ENCODE peak calls at places on chromosomes 2 and 18, in nine cellular contexts. G, S, T, A, B, R, K, E and J are unnamed samples.

GRCh38 chr2:18566145-18566544 is 5.7 kb upstream of the RDH14 start:
- DNase-seq in G (no peak), S (no peak), T (no peak), A (no peak), B (no peak), R (no peak), K (no peak), E (no peak), J (no peak)

GRCh38 chr18:45690975-45691815 is 32.8 kb upstream of the SLC14A1 start:
- DNase-seq in G (peak; percentile 62), S (peak; percentile 78), T (peak; percentile 90), A (peak; percentile 82), B (peak; percentile 42), R (peak; percentile 88), K (peak; percentile 66), E (peak; percentile 81), J (peak; percentile 80)

GRCh38 chr2:128784626-128785306 is 466.1 kb upstream of the HS6ST1 start:
- DNase-seq in G (no peak), S (no peak), T (no peak), A (no peak), B (no peak), R (no peak), K (no peak), E (no peak), J (no peak)

GRCh38 chr18:57856128-57856527 is 53.0 kb upstream of the ATP8B1 start:
- DNase-seq in G (no peak), S (no peak), T (no peak), A (no peak), B (no peak), R (no peak), K (no peak), E (no peak), J (no peak)

GRCh38 chr2:127683766-127684165 is 8.4 kb upstream of the LIMS2 start:
- DNase-seq in G (no peak), S (peak; percentile 64), T (no peak), A (no peak), B (no peak), R (no peak), K (no peak), E (no peak), J (no peak)

GRCh38 chr2:145503511-145503910 is 983.6 kb upstream of the ZEB2 start:
- DNase-seq in G (no peak), S (no peak), T (no peak), A (no peak), B (no peak), R (no peak), K (no peak), E (no peak), J (no peak)

GRCh38 chr2:159290289-159290907 is 3.9 kb upstream of the WDSUB1 start:
- DNase-seq in G (peak; percentile 51), S (no peak), T (no peak), A (no peak), B (no peak), R (no peak), K (peak; percentile 69), E (no peak), J (peak; percentile 58)

GRCh38 chr2:190766581-190766980 is 114.0 kb upstream of the GLS start:
- DNase-seq in G (no peak), S (no peak), T (no peak), A (no peak), B (no peak), R (no peak), K (no peak), E (no peak), J (no peak)

GRCh38 chr2:45004569-45005181 is 4.6 kb downstream of the SIX2 start:
- DNase-seq in G (no peak), S (no peak), T (peak; percentile 29), A (no peak), B (no peak), R (no peak), K (no peak), E (no peak), J (no peak)
- H3K27me3 ChIP-seq in G (no peaks in the 10 kb centered on the region), S (peaks cover 32% of the 10 kb centered on the region), T (peaks cover 93% of the 10 kb centered on the region), A (peaks cover 100% of the 10 kb centered on the region), B (peaks cover 3% of the 10 kb centered on the region), R (no peaks in the 10 kb centered on the region), K (peaks cover 43% of the 10 kb centered on the region), E (peaks cover 38% of the 10 kb centered on the region), J (peaks cover 22% of the 10 kb centered on the region)

GRCh38 chr18:35278085-35278484 is 11.9 kb downstream of the ZSCAN30 start:
- DNase-seq in G (no peak), S (no peak), T (no peak), A (no peak), B (no peak), R (no peak), K (no peak), E (no peak), J (no peak)

GRCh38 chr18:35278969-35279368 is 11.1 kb downstream of the ZSCAN30 start:
- DNase-seq in G (no peak), S (no peak), T (no peak), A (no peak), B (no peak), R (no peak), K (no peak), E (no peak), J (no peak)

GRCh38 chr18:35276276-35276675 is 13.8 kb downstream of the ZSCAN30 start:
- DNase-seq in G (no peak), S (no peak), T (no peak), A (no peak), B (no peak), R (no peak), K (no peak), E (no peak), J (no peak)

GRCh38 chr18:35282353-35282752 is 7.7 kb downstream of the ZSCAN30 start:
- DNase-seq in G (no peak), S (no peak), T (no peak), A (no peak), B (no peak), R (no peak), K (peak; percentile 62), E (no peak), J (no peak)

DNA sequence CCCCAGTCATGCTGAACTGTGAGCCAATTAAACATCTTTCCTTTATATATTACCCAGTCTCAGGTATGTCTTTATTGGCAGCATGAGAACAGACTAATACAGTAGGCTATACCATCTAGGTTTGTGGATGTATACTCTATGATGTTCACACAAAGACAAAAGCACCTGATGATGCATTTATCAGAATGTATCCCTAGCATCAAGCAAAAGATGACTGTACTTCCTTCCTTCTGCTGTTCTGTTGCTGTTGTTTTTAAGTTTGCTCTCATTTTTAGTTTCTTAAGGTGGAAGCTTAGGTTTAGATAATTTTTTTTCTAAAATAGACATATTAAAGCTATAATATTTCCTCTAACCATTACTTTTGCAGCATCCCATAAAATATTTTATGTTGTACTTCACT is 12.4 kb downstream of the ZSCAN30 start:
- DNase-seq in G (no peak), S (no peak), T (no peak), A (no peak), B (no peak), R (no peak), K (no peak), E (no peak), J (no peak)
- H3K9me3 ChIP-seq in G (no peaks in the 10 kb centered on the region), S (no peaks in the 10 kb centered on the region), T (no peaks in the 10 kb centered on the region), A (no peaks in the 10 kb centered on the region), B (no peaks in the 10 kb centered on the region), R (peaks cover 4% of the 10 kb centered on the region), K (peaks cover 10% of the 10 kb centered on the region), E (no peaks in the 10 kb centered on the region), J (peaks cover 8% of the 10 kb centered on the region)

GRCh38 chr2:105674859-105675541 is 69.7 kb upstream of the NCK2 start:
- DNase-seq in G (no peak), S (no peak), T (no peak), A (no peak), B (no peak), R (no peak), K (no peak), E (no peak), J (no peak)

GRCh38 chr2:105671156-105671555 is 73.6 kb upstream of the NCK2 start:
- DNase-seq in G (no peak), S (no peak), T (no peak), A (no peak), B (no peak), R (peak; percentile 80), K (no peak), E (no peak), J (no peak)

GRCh38 chr2:105675841-105676240 is 68.9 kb upstream of the NCK2 start:
- DNase-seq in G (no peak), S (no peak), T (no peak), A (no peak), B (no peak), R (no peak), K (no peak), E (no peak), J (no peak)

GRCh38 chr2:105677901-105678300 is 66.8 kb upstream of the NCK2 start:
- DNase-seq in G (no peak), S (no peak), T (no peak), A (no peak), B (no peak), R (no peak), K (no peak), E (no peak), J (no peak)

DNA sequence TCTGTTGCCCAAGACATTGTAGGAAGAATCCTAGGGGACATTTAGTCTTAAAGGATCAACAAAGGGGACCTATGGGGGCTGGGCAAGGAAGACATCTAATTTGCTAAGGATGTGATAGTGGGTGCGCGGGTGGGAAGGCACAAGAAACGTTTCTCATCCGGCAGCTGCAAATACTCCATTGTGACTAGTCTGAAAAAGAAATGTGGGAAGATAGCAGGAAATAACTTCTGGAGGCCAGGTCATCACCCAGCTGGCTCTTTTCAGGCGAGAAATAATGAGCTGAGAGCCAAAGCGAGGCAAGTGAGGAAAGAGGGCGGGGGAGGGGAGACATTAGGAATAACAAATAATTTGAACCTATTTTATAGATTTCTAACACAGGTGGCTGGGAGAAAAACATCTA is 70.3 kb upstream of the NCK2 start:
- DNase-seq in G (no peak), S (no peak), T (no peak), A (no peak), B (no peak), R (no peak), K (no peak), E (no peak), J (no peak)
- H3K27me3 ChIP-seq in G (peaks cover 36% of the 10 kb centered on the region), S (no peaks in the 10 kb centered on the region), T (no peaks in the 10 kb centered on the region), A (no peaks in the 10 kb centered on the region), B (no peaks in the 10 kb centered on the region), R (no peaks in the 10 kb centered on the region), K (no peaks in the 10 kb centered on the region), E (no peaks in the 10 kb centered on the region), J (no peaks in the 10 kb centered on the region)

GRCh38 chr2:172540421-172540820 is 15.5 kb upstream of the PDK1 start:
- DNase-seq in G (no peak), S (no peak), T (no peak), A (no peak), B (no peak), R (no peak), K (no peak), E (no peak), J (no peak)

GRCh38 chr2:172550419-172550818 is 5.5 kb upstream of the PDK1 start:
- DNase-seq in G (no peak), S (no peak), T (no peak), A (no peak), B (no peak), R (no peak), K (no peak), E (no peak), J (no peak)

GRCh38 chr2:172549131-172549530 is 6.8 kb upstream of the PDK1 start:
- DNase-seq in G (no peak), S (no peak), T (no peak), A (no peak), B (no peak), R (no peak), K (no peak), E (no peak), J (no peak)

GRCh38 chr2:172551266-172551665 is 4.6 kb upstream of the PDK1 start:
- DNase-seq in G (no peak), S (no peak), T (no peak), A (no peak), B (no peak), R (no peak), K (no peak), E (no peak), J (no peak)

DNA sequence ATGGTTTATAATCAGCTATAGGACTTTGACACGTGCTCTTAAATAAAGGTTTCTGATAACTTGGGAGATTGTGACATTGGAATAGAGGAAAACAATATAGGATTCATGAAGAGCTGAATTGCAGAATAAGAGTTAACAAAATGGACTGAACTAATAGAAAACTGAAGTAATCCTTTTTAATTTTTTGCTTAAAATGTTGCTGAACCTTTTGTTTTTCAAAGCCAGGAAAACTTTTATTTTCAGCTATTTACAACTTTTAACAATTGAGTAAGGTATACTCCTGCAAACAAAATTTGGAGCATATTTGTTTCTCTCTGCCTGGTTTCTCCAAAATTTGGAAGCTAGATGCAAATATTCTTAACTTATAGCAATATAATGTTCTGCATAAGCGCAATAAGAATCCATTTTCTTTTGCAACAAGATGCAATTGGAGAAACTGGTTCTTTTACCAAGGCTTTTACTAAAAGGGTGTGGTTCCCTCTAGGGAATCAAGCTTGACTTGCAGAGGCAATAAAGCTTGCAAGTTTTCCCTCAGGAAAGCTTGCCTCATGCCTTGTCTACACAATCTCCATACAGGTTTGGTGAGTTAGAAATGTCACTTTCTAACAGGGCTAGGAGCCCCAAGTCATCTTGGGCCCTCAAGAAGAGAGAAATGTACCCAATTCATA is 10.3 kb upstream of the PDK1 start:
- DNase-seq in G (no peak), S (no peak), T (no peak), A (no peak), B (no peak), R (no peak), K (no peak), E (no peak), J (no peak)
- H3K9me3 ChIP-seq in G (no peaks in the 10 kb centered on the region), S (no peaks in the 10 kb centered on the region), T (no peaks in the 10 kb centered on the region), A (no peaks in the 10 kb centered on the region), B (no peaks in the 10 kb centered on the region), R (no peaks in the 10 kb centered on the region), K (no peaks in the 10 kb centered on the region), E (no peaks in the 10 kb centered on the region), J (peaks cover 2% of the 10 kb centered on the region)